ENCODE peak calls at places on chromosomes 12 and 14, in ten cellular contexts. F is HTR-8/SVneo; P is activated T-cell treated with anti-CD3 and anti-CD28 coated beads, Interleukin-2, amount 50 U/mL, for 1 hour; L is activated naive CD4-positive, alpha-beta T cell treated with Interleukin-2 at 50 U/mL for 16 hours; A is Caki2; I is SK-N-DZ; G is sigmoid colon; E is T-cell; W is KG1; V is GM12865. Y is an unnamed sample.

GRCh38 chr12:56521590-56522371 is at the start of gene RBMS2:
- DNase-seq in V (peak; percentile 46), E (peak; percentile 41), P (peak; percentile 46), F (peak; percentile 85), I (peak; percentile 63), A (peak; percentile 94), L (peak; percentile 31), W (no peak), G (peak; percentile 95), Y (peak; percentile 48)

GRCh38 chr14:106185837-106186233 is 659.5 kb downstream of the TMEM121 start:
- DNase-seq in L (peak; percentile 68), E (peak; percentile 79), V (peak; percentile 5), P (peak; percentile 78), G (no peak), I (no peak), W (no peak), F (no peak), A (no peak), Y (no peak)

GRCh38 chr12:57832966-57833365 is 13.6 kb downstream of the CTDSP2 start:
- DNase-seq in G (no peak), E (no peak), P (no peak), I (no peak), V (peak; percentile 40), W (no peak), L (no peak), A (no peak), F (no peak), Y (no peak)

GRCh38 chr12:120368789-120369475 is at the start of gene MSI1:
- DNase-seq in G (no peak), E (no peak), W (no peak), A (no peak), I (no peak), V (no peak), L (no peak), P (no peak), F (no peak), Y (peak; percentile 55)

GRCh38 chr12:18242380-18243089 is 18.8 kb upstream of the PIK3C2G start:
- DNase-seq in P (no peak), V (no peak), I (no peak), W (no peak), A (peak; percentile 21), F (no peak), G (no peak), L (no peak), E (no peak), Y (no peak)

GRCh38 chr12:62263956-62264355 is 3.8 kb downstream of the USP15 start:
- DNase-seq in W (no peak), E (no peak), G (no peak), F (no peak), P (no peak), A (no peak), L (peak; percentile 10), V (peak; percentile 31), I (no peak), Y (no peak)

GRCh38 chr12:66187016-66187415 is 2.0 kb upstream of the IRAK3 start:
- DNase-seq in W (no peak), L (no peak), P (no peak), G (no peak), F (no peak), A (no peak), I (no peak), E (no peak), V (no peak), Y (no peak)

GRCh38 chr12:4794503-4794902 is 74.3 kb downstream of the GALNT8 start:
- DNase-seq in F (no peak), W (peak; percentile 35), G (no peak), I (no peak), A (no peak), L (no peak), P (no peak), V (no peak), E (no peak), Y (no peak)

GRCh38 chr14:35336171-35337073 is 44.2 kb downstream of the PSMA6 start:
- DNase-seq in I (peak; percentile 42), W (no peak), F (peak; percentile 68), E (no peak), L (no peak), A (peak; percentile 92), V (no peak), G (peak; percentile 98), P (no peak), Y (no peak)

GRCh38 chr12:60205500-60205899 is 609.7 kb downstream of the SLC16A7 start:
- DNase-seq in F (peak; percentile 18), I (no peak), A (peak; percentile 53), P (no peak), L (no peak), E (no peak), G (no peak), V (no peak), W (no peak), Y (no peak)

GRCh38 chr14:33556382-33557121 is 394.3 kb downstream of the EGLN3 start:
- DNase-seq in F (peak; percentile 22), I (peak; percentile 74), L (no peak), G (no peak), V (no peak), E (no peak), W (no peak), A (no peak), P (no peak), Y (no peak)

GRCh38 chr12:25591132-25591531 is 38.0 kb upstream of the LMNTD1 start:
- DNase-seq in W (no peak), L (no peak), E (no peak), F (no peak), G (no peak), A (no peak), V (no peak), P (no peak), I (no peak), Y (no peak)

GRCh38 chr12:88855301-88855700 is 275.0 kb upstream of the KITLG start:
- DNase-seq in W (no peak), E (no peak), V (no peak), I (no peak), F (no peak), P (no peak), A (no peak), G (no peak), L (no peak), Y (no peak)

GRCh38 chr14:59314019-59314608 is 125.6 kb downstream of the DAAM1 start:
- DNase-seq in L (no peak), G (no peak), V (no peak), E (no peak), F (no peak), P (no peak), A (no peak), W (no peak), I (no peak), Y (no peak)

GRCh38 chr14:25140423-25140822 is 90.5 kb upstream of the STXBP6 start:
- DNase-seq in E (no peak), A (no peak), I (no peak), L (no peak), P (no peak), F (no peak), W (no peak), V (no peak), G (no peak), Y (no peak)

GRCh38 chr12:50402270-50403000 is 1.8 kb downstream of the LARP4 start:
- DNase-seq in G (no peak), A (no peak), V (no peak), P (no peak), I (no peak), W (no peak), L (no peak), F (no peak), E (no peak), Y (no peak)

GRCh38 chr12:64418209-64418608 is 14.0 kb downstream of the XPOT start:
- DNase-seq in P (no peak), V (no peak), F (no peak), I (no peak), G (no peak), L (no peak), W (no peak), E (no peak), A (no peak), Y (no peak)

GRCh38 chr14:72894623-72895378 is 900 bp upstream of the DPF3 start:
- DNase-seq in W (no peak), E (no peak), P (peak; percentile 35), G (no peak), L (no peak), I (no peak), A (peak; percentile 45), F (peak; percentile 51), V (no peak), Y (no peak)

GRCh38 chr12:109721276-109721675 is 7.7 kb downstream of the FAM222A start:
- DNase-seq in A (no peak), G (no peak), L (no peak), P (no peak), I (no peak), W (no peak), F (no peak), V (no peak), E (no peak), Y (no peak)

GRCh38 chr12:24661657-24662096 is 287.2 kb downstream of the BCAT1 start:
- DNase-seq in A (no peak), G (peak; percentile 67), L (no peak), W (no peak), F (no peak), V (no peak), P (no peak), I (no peak), E (no peak), Y (no peak)

GRCh38 chr12:48969847-48970701 is 1.5 kb downstream of the WNT10B start:
- DNase-seq in V (no peak), E (peak; percentile 31), A (no peak), P (peak; percentile 61), G (no peak), I (no peak), F (no peak), L (peak; percentile 55), W (no peak), Y (peak; percentile 80)

GRCh38 chr14:50560929-50561280 is 960 bp downstream of the ATL1 start:
- DNase-seq in G (peak; percentile 94), E (peak; percentile 19), I (peak; percentile 72), F (peak; percentile 27), A (no peak), P (peak; percentile 46), L (peak; percentile 70), V (peak; percentile 5), W (no peak), Y (peak; percentile 24)

GRCh38 chr14:21109377-21110260 is 8.8 kb downstream of the TMEM253 start:
- DNase-seq in A (peak; percentile 63), P (no peak), G (no peak), I (no peak), L (peak; percentile 27), F (no peak), E (no peak), W (no peak), V (peak; percentile 84), Y (peak; percentile 54)

GRCh38 chr14:99575043-99576023 is 28.7 kb downstream of the CCDC85C start:
- DNase-seq in P (no peak), W (no peak), E (no peak), F (peak; percentile 60), L (no peak), V (no peak), A (peak; percentile 85), G (no peak), I (peak; percentile 48), Y (no peak)

GRCh38 chr12:109711596-109712461 is 1.8 kb upstream of the FAM222A start:
- DNase-seq in V (no peak), G (no peak), W (no peak), L (no peak), I (no peak), P (no peak), E (no peak), A (no peak), F (no peak), Y (no peak)

GRCh38 chr12:93115646-93116045 is 186.6 kb upstream of the EEA1 start:
- DNase-seq in F (no peak), V (no peak), E (no peak), I (no peak), W (no peak), L (no peak), A (no peak), G (no peak), P (no peak), Y (no peak)

Y was measured in GM13977.